ENCODE peak calls at places on chromosomes 3 and 15, in seven cellular contexts. W, R, B, D, U, C and H are unnamed samples.
A peak's percentile ranks its signal among the peaks of the same experiment; 100 is the strongest.

GRCh38 chr3:48879994-48880377 is 18.7 kb downstream of the SLC25A20 start:
- DNase-seq in W (no peak), R (no peak), B (no peak), D (no peak), U (no peak), C (no peak), H (no peak)

GRCh38 chr3:41259449-41260062 is 60.3 kb downstream of the CTNNB1 start:
- DNase-seq in W (no peak), R (no peak), B (no peak), D (no peak), U (no peak), C (peak; percentile 26), H (no peak)

GRCh38 chr3:172746476-172746875 is 4.0 kb upstream of the ECT2 start:
- DNase-seq in W (no peak), R (no peak), B (no peak), D (no peak), U (no peak), C (no peak), H (no peak)

GRCh38 chr3:38190481-38190881 is 25.1 kb downstream of the OXSR1 start:
- DNase-seq in W (no peak), R (no peak), B (no peak), D (no peak), U (no peak), C (peak; percentile 31), H (no peak)

GRCh38 chr3:33467786-33468185 is 27.6 kb upstream of the UBP1 start:
- DNase-seq in W (no peak), R (no peak), B (no peak), D (no peak), U (no peak), C (no peak), H (no peak)

GRCh38 chr3:192884831-192885356 is 32.8 kb downstream of the MB21D2 start:
- DNase-seq in W (no peak), R (no peak), B (no peak), D (no peak), U (no peak), C (peak; percentile 48), H (no peak)

GRCh38 chr15:77634266-77634962 is 1.7 kb upstream of the LINGO1 start:
- DNase-seq in W (peak; percentile 14), R (peak; percentile 71), B (peak; percentile 15), D (peak; percentile 21), U (peak; percentile 87), C (peak; percentile 58), H (peak; percentile 75)

GRCh38 chr15:85752591-85752990 is 42.1 kb downstream of the KLHL25 start:
- DNase-seq in W (no peak), R (no peak), B (no peak), D (no peak), U (no peak), C (no peak), H (no peak)

GRCh38 chr15:53758412-53758811 is 1.1 kb downstream of the WDR72 start:
- DNase-seq in W (no peak), R (no peak), B (no peak), D (no peak), U (no peak), C (no peak), H (no peak)

GRCh38 chr3:187568171-187568570 is 102.0 kb downstream of the SST start:
- DNase-seq in W (no peak), R (no peak), B (no peak), D (no peak), U (peak; percentile 28), C (no peak), H (no peak)

GRCh38 chr3:141851411-141851810 is 25.0 kb upstream of the ATP1B3 start:
- DNase-seq in W (no peak), R (no peak), B (no peak), D (no peak), U (peak; percentile 23), C (no peak), H (no peak)

GRCh38 chr3:152434142-152434541 is 165.4 kb downstream of the MBNL1 start:
- DNase-seq in W (no peak), R (no peak), B (no peak), D (no peak), U (no peak), C (no peak), H (no peak)

GRCh38 chr3:79032686-79033318 is 735.0 kb downstream of the ROBO1 start:
- DNase-seq in W (no peak), R (no peak), B (no peak), D (no peak), U (peak; percentile 31), C (peak; percentile 69), H (no peak)

GRCh38 chr3:138854204-138854603 is 19.5 kb upstream of the PIK3CB start:
- DNase-seq in W (no peak), R (no peak), B (no peak), D (no peak), U (no peak), C (no peak), H (no peak)

GRCh38 chr15:25486051-25486450 is 47.2 kb upstream of the UBE3A start:
- DNase-seq in W (no peak), R (no peak), B (no peak), D (no peak), U (no peak), C (no peak), H (no peak)

GRCh38 chr3:11290743-11291680 is 18.8 kb downstream of the ATG7 start:
- DNase-seq in W (no peak), R (no peak), B (no peak), D (no peak), U (no peak), C (peak; percentile 81), H (no peak)

GRCh38 chr3:154952538-154952937 is 127.6 kb upstream of the MME start:
- DNase-seq in W (no peak), R (no peak), B (no peak), D (no peak), U (no peak), C (peak; percentile 32), H (no peak)

GRCh38 chr15:48754011-48754410 is 56.9 kb downstream of the CEP152 start:
- DNase-seq in W (no peak), R (no peak), B (no peak), D (no peak), U (no peak), C (no peak), H (no peak)

GRCh38 chr3:47782538-47783308 is 1.0 kb upstream of the SMARCC1 start:
- DNase-seq in W (no peak), R (no peak), B (no peak), D (no peak), U (no peak), C (no peak), H (no peak)

GRCh38 chr3:179590669-179591068 is 13.8 kb downstream of the MRPL47 start:
- DNase-seq in W (no peak), R (no peak), B (no peak), D (no peak), U (no peak), C (no peak), H (no peak)

GRCh38 chr3:46163551-46163981 is 44.5 kb downstream of the CCR1 start:
- DNase-seq in W (no peak), R (no peak), B (no peak), D (no peak), U (no peak), C (no peak), H (no peak)

GRCh38 chr3:193783166-193783896 is 190.3 kb downstream of the OPA1 start:
- DNase-seq in W (no peak), R (no peak), B (no peak), D (no peak), U (peak; percentile 13), C (peak; percentile 12), H (no peak)

GRCh38 chr3:128083980-128084674 is 31.9 kb downstream of the SEC61A1 start:
- DNase-seq in W (no peak), R (no peak), B (no peak), D (no peak), U (no peak), C (peak; percentile 74), H (no peak)

GRCh38 chr3:151216641-151217040 is 13.6 kb upstream of the GPR171 start:
- DNase-seq in W (no peak), R (no peak), B (no peak), D (no peak), U (no peak), C (peak; percentile 19), H (no peak)

GRCh38 chr3:114299421-114299820 is 5.6 kb downstream of the TIGIT start:
- DNase-seq in W (no peak), R (no peak), B (no peak), D (no peak), U (peak; percentile 51), C (peak; percentile 12), H (no peak)

GRCh38 chr15:80265021-80265420 is 13.0 kb upstream of the CTXND1 start:
- DNase-seq in W (no peak), R (no peak), B (no peak), D (no peak), U (no peak), C (peak; percentile 55), H (no peak)

GRCh38 chr3:152193673-152194267 is 75.0 kb upstream of the MBNL1 start:
- DNase-seq in W (no peak), R (no peak), B (no peak), D (no peak), U (peak; percentile 9), C (no peak), H (no peak)

GRCh38 chr15:28936481-28936881 is 50.7 kb downstream of the APBA2 start:
- DNase-seq in W (no peak), R (no peak), B (no peak), D (no peak), U (no peak), C (no peak), H (no peak)

GRCh38 chr3:27423463-27423862 is 54.3 kb upstream of the NEK10 start:
- DNase-seq in W (no peak), R (no peak), B (no peak), D (no peak), U (no peak), C (peak; percentile 89), H (no peak)

GRCh38 chr3:51953445-51953844 is 1.7 kb upstream of the GPR62 start:
- DNase-seq in W (no peak), R (no peak), B (no peak), D (no peak), U (no peak), C (peak; percentile 83), H (no peak)